ENCODE peak calls at places on chromosomes 7 and 10, in six cellular contexts. X is GM06990; T is CD4-positive, alpha-beta T cell; M is uterus; D is WTC11; K is Calu3. L is an unnamed sample.

GRCh38 chr7:25386311-25386744 is 158.0 kb upstream of the NPVF start:
- DNase-seq in X (no peak), T (no peak), M (no peak), D (no peak), K (no peak), L (no peak)

GRCh38 chr10:52491246-52492000 is 177.3 kb downstream of the DKK1 start:
- DNase-seq in X (no peak), T (no peak), M (no peak), D (no peak), K (no peak), L (no peak)

GRCh38 chr10:21060626-21061025 is 163.5 kb upstream of the NEBL start:
- DNase-seq in X (no peak), T (no peak), M (no peak), D (no peak), K (no peak), L (no peak)

GRCh38 chr10:132685121-132685891 is 100.6 kb downstream of the NKX6-2 start:
- DNase-seq in X (no peak), T (no peak), M (no peak), D (peak; percentile 10), K (peak; percentile 76), L (peak; percentile 71)

GRCh38 chr7:135769403-135769802 is 20.8 kb upstream of the FAM180A start:
- DNase-seq in X (no peak), T (no peak), M (no peak), D (no peak), K (no peak), L (no peak)

GRCh38 chr7:3214090-3214413 is 87.0 kb upstream of the SDK1 start:
- DNase-seq in X (no peak), T (no peak), M (no peak), D (no peak), K (no peak), L (no peak)

GRCh38 chr7:142519077-142519789 is 230.0 kb upstream of the PRSS1 start:
- DNase-seq in X (no peak), T (no peak), M (no peak), D (no peak), K (no peak), L (no peak)

GRCh38 chr7:130223646-130224045 is 16.0 kb downstream of the SSMEM1 start:
- DNase-seq in X (no peak), T (no peak), M (no peak), D (no peak), K (no peak), L (no peak)

GRCh38 chr7:66865290-66865864 is 55.6 kb upstream of the TMEM248 start:
- DNase-seq in X (no peak), T (no peak), M (no peak), D (no peak), K (no peak), L (no peak)

GRCh38 chr7:25282194-25282593 is 53.9 kb upstream of the NPVF start:
- DNase-seq in X (no peak), T (no peak), M (no peak), D (no peak), K (no peak), L (no peak)

GRCh38 chr10:100653957-100654834 is 91.2 kb upstream of the PAX2 start:
- DNase-seq in X (no peak), T (no peak), M (no peak), D (peak; percentile 70), K (no peak), L (no peak)

GRCh38 chr10:53161231-53161630 is 388.6 kb upstream of the MBL2 start:
- DNase-seq in X (no peak), T (no peak), M (no peak), D (no peak), K (no peak), L (no peak)

GRCh38 chr7:143305423-143306070 is 10.4 kb upstream of the CLCN1 start:
- DNase-seq in X (no peak), T (peak; percentile 58), M (no peak), D (peak; percentile 85), K (peak; percentile 80), L (no peak)

GRCh38 chr10:116910924-116911323 is 61.6 kb downstream of the ENO4 start:
- DNase-seq in X (no peak), T (no peak), M (no peak), D (no peak), K (no peak), L (no peak)

GRCh38 chr7:139776486-139777303 is 1.1 kb downstream of the HIPK2 start:
- DNase-seq in X (peak; percentile 52), T (no peak), M (no peak), D (no peak), K (peak; percentile 18), L (peak; percentile 20)

GRCh38 chr10:123157210-123157609 is 3.0 kb downstream of the BUB3 start:
- DNase-seq in X (no peak), T (no peak), M (no peak), D (no peak), K (no peak), L (peak; percentile 68)

GRCh38 chr10:5752301-5752871 is 60.8 kb downstream of the GDI2 start:
- DNase-seq in X (no peak), T (no peak), M (no peak), D (no peak), K (no peak), L (no peak)

GRCh38 chr7:106885652-106886051 is 20.6 kb downstream of the PIK3CG start:
- DNase-seq in X (no peak), T (no peak), M (no peak), D (no peak), K (no peak), L (no peak)

GRCh38 chr10:89129850-89130396 is 77.2 kb downstream of the CH25H start:
- DNase-seq in X (no peak), T (no peak), M (no peak), D (no peak), K (no peak), L (peak; percentile 41)

GRCh38 chr7:909358-910329 is 33.3 kb downstream of the GET4 start:
- DNase-seq in X (peak; percentile 58), T (no peak), M (no peak), D (no peak), K (no peak), L (peak; percentile 28)

GRCh38 chr7:132435016-132435990 is 141.0 kb downstream of the PLXNA4 start:
- DNase-seq in X (no peak), T (no peak), M (no peak), D (no peak), K (no peak), L (no peak)

GRCh38 chr10:42969147-42969546 is 107.7 kb upstream of the RET start:
- DNase-seq in X (no peak), T (no peak), M (no peak), D (peak; percentile 9), K (no peak), L (no peak)

GRCh38 chr7:108572487-108572886 is 2.8 kb downstream of the DNAJB9 start:
- DNase-seq in X (no peak), T (no peak), M (no peak), D (no peak), K (no peak), L (no peak)

GRCh38 chr7:108565987-108566386 is 3.5 kb downstream of the THAP5 start:
- DNase-seq in X (no peak), T (no peak), M (no peak), D (no peak), K (no peak), L (no peak)

GRCh38 chr7:108570146-108570755 is 577 bp downstream of the DNAJB9 start:
- DNase-seq in X (no peak), T (peak; percentile 40), M (peak; percentile 29), D (peak; percentile 21), K (peak; percentile 20), L (peak; percentile 50)

GRCh38 chr7:108568801-108569380 is 615 bp downstream of the THAP5 start:
- DNase-seq in X (no peak), T (peak; percentile 66), M (no peak), D (no peak), K (no peak), L (no peak)

DNA sequence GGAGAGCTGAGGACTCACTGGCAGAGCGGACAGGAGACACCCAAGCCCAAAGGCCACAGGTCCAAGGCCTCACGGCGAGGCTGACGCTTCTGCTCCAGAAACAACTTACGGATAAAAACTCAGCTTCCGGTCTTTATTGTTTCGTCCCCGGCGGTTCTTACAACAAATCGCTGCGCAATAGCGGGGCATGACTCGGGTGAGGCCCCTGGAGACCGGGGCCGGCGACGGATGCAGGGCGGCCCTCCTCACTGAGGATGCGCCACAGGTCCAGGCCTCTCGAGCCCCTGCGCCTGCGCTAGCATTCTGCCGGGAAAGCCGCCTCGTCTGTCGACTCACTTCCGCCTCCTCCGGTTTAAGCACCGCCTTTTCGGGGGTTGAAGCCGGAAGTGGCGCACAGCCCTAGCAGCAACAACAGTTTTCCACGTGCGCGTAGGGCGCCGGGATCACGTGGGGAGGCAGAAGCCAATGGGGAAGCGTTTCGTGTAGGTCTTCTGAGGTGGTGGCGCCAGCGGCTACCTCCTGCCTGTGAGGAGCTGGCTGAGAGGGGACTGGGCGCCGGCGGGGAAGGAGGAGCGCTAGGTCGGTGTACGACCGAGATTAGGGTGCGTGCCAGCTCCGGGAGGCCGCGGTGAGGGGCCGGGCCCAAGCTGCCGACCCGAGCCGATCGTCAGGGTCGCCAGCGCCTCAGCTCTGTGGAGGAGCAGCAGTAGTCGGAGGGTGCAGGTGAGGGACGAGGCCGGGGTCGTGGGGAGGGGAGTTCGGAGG is at the start of the genes DNAJB9 and THAP5:
- DNase-seq in X (peak; percentile 98), T (peak; percentile 100), M (peak; percentile 99), D (peak; percentile 99), K (peak; percentile 95), L (peak; percentile 98)
- TF ChIP-seq CTCF in X (no peak), T (no peak), M (no peak), D (no peak), K (no peak), L (no peak)

DNA sequence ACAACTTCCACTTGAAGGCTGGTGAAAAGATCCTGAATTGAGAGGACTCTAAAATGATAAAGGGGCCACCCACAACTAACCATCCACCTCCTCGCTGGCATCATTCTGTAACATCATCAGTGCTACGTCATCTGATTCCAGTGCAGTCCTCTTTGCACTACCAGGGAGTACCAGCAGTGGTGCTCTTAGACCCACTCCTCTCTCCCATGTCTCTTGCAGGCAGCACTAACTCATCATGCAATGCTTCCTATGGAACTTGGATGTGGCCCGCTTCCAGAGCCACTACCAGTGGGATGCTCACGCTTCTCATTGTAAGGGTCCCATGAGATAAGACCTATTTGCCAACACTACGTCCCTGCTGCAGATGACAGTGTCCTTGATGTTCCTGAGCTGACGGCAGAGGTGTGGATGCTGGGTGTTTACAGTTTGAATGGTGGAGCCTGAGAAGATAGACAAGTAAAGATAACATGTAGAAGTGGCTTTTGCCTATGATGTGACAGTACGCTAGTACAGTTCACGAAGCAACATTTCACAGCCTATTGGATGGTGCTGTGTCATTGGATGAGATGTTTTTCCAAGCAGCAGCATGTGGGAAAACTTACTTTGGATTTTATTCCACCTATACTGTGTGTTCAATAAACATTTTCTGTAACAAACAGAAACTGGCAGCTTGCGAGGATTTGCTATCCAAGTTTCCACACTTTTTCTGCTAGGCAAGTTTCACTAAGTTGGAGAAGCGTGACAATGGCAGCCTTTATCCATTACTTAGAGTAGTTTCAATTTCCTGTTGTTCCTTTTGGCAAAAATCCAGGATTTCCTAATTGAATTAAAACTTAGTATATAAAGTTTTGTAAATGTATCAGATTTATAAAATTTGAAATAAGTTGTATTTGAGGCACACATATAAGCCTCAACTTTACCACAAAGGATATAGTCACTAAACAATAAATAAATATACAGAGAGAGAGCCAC is 35.9 kb upstream of the COBL start:
- DNase-seq in X (no peak), T (no peak), M (no peak), D (no peak), K (no peak), L (no peak)
- TF ChIP-seq CTCF in X (no peak), T (no peak), M (no peak), D (no peak), K (peak; percentile 24), L (no peak)

GRCh38 chr7:156589808-156590207 is 50.8 kb upstream of the RNF32 start:
- DNase-seq in X (no peak), T (no peak), M (no peak), D (no peak), K (no peak), L (no peak)
- TF ChIP-seq CTCF in X (no peak), T (no peak), M (no peak), D (no peak), K (no peak), L (no peak)

GRCh38 chr7:83267141-83267631 is 104.5 kb upstream of the PCLO start:
- DNase-seq in X (no peak), T (no peak), M (no peak), D (no peak), K (no peak), L (no peak)
- TF ChIP-seq CTCF in X (no peak), T (no peak), M (no peak), D (no peak), K (no peak), L (no peak)

L was measured in RWPE1.